ENCODE peak calls at places on chromosomes 13 and 19, in four cellular contexts. K is GM20000, U is AG04450, P is cardiac fibroblast. X is an unnamed sample.

GRCh38 chr19:45161715-45162463 is 1.1 kb upstream of the NKPD1 start:
- DNase-seq in U (no peak), K (no peak), P (peak; percentile 56), X (peak; percentile 82)

GRCh38 chr13:111202149-111202548 is 87.0 kb downstream of the ARHGEF7 start:
- DNase-seq in U (no peak), P (peak; percentile 36), K (no peak), X (no peak)

GRCh38 chr13:67137044-67137735 is 92.9 kb downstream of the PCDH9 start:
- DNase-seq in U (no peak), K (no peak), P (peak; percentile 45), X (no peak)

GRCh38 chr19:53977991-53978731 is 13.3 kb upstream of the CACNG6 start:
- DNase-seq in U (peak; percentile 92), K (no peak), P (peak; percentile 97), X (peak; percentile 96)

GRCh38 chr13:73039201-73040108 is 19.4 kb upstream of the KLF5 start:
- DNase-seq in K (no peak), P (no peak), U (no peak), X (no peak)

GRCh38 chr13:32211788-32212187 is 103.4 kb downstream of the ZAR1L start:
- DNase-seq in U (peak; percentile 92), K (no peak), P (peak; percentile 81), X (no peak)

GRCh38 chr13:59261928-59262488 is 901.7 kb downstream of the DIAPH3 start:
- DNase-seq in U (no peak), P (peak; percentile 44), K (no peak), X (no peak)

GRCh38 chr13:30204564-30204963 is 102.8 kb downstream of the KATNAL1 start:
- DNase-seq in P (no peak), K (peak; percentile 45), U (no peak), X (no peak)

GRCh38 chr19:39805120-39805519 is 26.5 kb downstream of the LEUTX start:
- DNase-seq in P (no peak), K (no peak), U (no peak), X (no peak)

GRCh38 chr13:110062077-110062776 is 244.7 kb downstream of the COL4A1 start:
- DNase-seq in U (no peak), P (no peak), K (no peak), X (no peak)

GRCh38 chr19:8079988-8080387 is 27.4 kb downstream of the CCL25 start:
- DNase-seq in U (no peak), K (no peak), P (no peak), X (no peak)

GRCh38 chr13:71806885-71807284 is 60.1 kb downstream of the DACH1 start:
- DNase-seq in U (no peak), K (no peak), P (no peak), X (no peak)

GRCh38 chr13:30796833-30797601 is 61.7 kb downstream of the ALOX5AP start:
- DNase-seq in P (peak; percentile 18), K (peak; percentile 60), U (no peak), X (no peak)

GRCh38 chr13:40613192-40613818 is 53.1 kb downstream of the FOXO1 start:
- DNase-seq in K (peak; percentile 54), U (no peak), P (no peak), X (no peak)

GRCh38 chr19:52248256-52248655 is 21.1 kb upstream of the ZNF766 start:
- DNase-seq in U (no peak), P (peak; percentile 42), K (no peak), X (peak; percentile 56)

GRCh38 chr13:110264685-110265275 is 42.2 kb downstream of the COL4A1 start:
- DNase-seq in P (no peak), K (no peak), U (no peak), X (no peak)

GRCh38 chr13:98187155-98187726 is 10.2 kb upstream of the RNF113B start:
- DNase-seq in U (no peak), P (no peak), K (no peak), X (no peak)

GRCh38 chr13:29508130-29508873 is 87.2 kb downstream of the SLC7A1 start:
- DNase-seq in P (peak; percentile 88), U (peak; percentile 47), K (peak; percentile 88), X (peak; percentile 93)

GRCh38 chr19:17294051-17294891 is 9.0 kb downstream of the ABHD8 start:
- DNase-seq in U (no peak), K (peak; percentile 78), P (no peak), X (peak; percentile 67)

GRCh38 chr13:33281951-33282595 is 3.5 kb downstream of the STARD13 start:
- DNase-seq in K (no peak), U (no peak), P (no peak), X (no peak)

GRCh38 chr13:60627071-60627686 is 230.2 kb downstream of the TDRD3 start:
- DNase-seq in U (no peak), K (peak; percentile 22), P (peak; percentile 29), X (peak; percentile 73)

GRCh38 chr19:4061683-4062575 is 4.8 kb downstream of the ZBTB7A start:
- DNase-seq in K (no peak), P (no peak), U (no peak), X (no peak)

GRCh38 chr19:4064551-4065260 is 2.0 kb downstream of the ZBTB7A start:
- DNase-seq in U (no peak), K (peak; percentile 69), P (peak; percentile 43), X (peak; percentile 60)

GRCh38 chr19:4062576-4063368 is 3.9 kb downstream of the ZBTB7A start:
- DNase-seq in K (no peak), P (no peak), U (no peak), X (no peak)

GRCh38 chr19:4064073-4064550 is 2.6 kb downstream of the ZBTB7A start:
- DNase-seq in K (no peak), P (peak; percentile 39), U (no peak), X (no peak)

DNA sequence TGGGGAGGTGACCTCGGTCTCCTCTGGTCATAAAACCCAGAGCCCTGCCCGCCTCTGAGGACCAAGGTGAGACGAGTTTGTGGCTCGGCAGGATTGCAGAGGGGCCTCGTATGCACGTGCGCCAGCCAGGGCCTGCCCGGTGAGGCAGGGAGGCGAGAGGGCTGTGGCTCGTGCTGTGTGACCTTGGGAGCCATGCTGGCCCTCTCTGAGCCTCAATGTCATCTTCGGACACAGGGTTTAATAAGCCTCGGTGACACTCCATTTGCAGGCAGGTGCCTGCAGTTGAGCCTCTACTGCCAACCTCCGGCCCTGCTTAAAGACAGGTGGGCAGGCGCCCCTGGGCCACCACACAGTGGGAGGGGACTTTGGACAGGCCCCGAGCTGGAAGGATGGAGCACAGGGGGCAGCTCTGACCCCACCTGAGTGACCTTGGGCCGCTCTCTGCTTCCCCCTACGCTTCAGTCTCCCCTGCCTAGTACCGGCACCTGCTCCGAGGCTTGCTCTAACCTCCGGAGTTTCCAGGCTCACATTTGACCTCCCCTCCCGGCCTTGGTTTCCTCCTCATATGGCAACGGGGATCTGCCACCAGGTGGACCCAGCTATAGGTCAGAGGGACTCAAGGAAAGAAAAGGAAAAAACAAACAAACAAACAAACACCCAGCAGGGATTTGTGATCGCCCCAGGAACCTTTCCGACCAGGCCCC is 3.2 kb downstream of the ZBTB7A start:
- DNase-seq in U (no peak), P (no peak), K (no peak), X (no peak)
- TF ChIP-seq CTCF in U (peak; percentile 15), P (peak; percentile 17), K (no peak), X (no peak)

GRCh38 chr19:48010932-48011758 is 16.7 kb downstream of the ELSPBP1 start:
- DNase-seq in P (no peak), K (no peak), U (no peak), X (no peak)

GRCh38 chr19:48000846-48001245 is 6.4 kb downstream of the ELSPBP1 start:
- DNase-seq in P (no peak), K (no peak), U (no peak), X (no peak)

GRCh38 chr19:48004236-48004635 is 9.8 kb downstream of the ELSPBP1 start:
- DNase-seq in U (no peak), K (no peak), P (no peak), X (no peak)

DNA sequence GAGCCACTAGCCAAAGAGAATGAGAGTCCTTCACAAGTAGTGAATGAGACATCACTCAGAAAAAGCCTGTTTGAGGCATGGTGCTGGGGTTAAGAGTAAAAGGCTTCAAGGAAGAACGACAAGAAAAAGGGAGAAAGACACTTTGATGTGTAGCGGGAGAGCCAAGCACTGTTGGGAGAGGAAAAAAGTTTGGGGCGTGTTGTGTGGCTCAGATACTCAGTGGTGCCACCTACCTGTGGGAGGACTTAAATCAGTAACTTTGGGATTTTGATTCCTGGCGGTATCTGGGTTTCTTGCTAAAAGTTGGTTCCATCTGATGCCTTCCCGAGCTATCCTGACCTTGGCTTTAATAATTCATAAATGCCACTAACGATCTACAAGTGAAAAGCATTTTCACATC is 12.3 kb downstream of the ELSPBP1 start:
- DNase-seq in P (no peak), U (no peak), K (no peak), X (no peak)
- TF ChIP-seq CTCF in P (peak; percentile 8), U (no peak), K (no peak), X (no peak)

DNA sequence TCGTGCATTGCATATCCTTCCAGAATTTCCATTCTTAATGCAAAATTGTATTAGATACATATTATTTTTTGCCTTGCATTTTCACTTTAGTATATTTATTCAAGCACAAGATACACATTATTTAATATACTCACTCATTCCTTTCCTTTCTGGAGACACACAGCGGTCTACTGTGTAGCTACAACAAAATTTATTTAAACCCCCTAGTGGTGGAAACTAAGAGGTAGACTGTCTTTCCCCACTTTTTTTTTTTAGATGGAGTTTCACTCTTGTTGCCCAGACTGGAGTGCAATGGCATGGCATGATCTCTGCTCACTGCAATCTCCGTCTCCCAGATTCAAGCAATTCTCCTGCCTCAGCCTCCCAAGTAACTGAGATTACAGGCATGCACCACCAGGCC is 2040.3 kb upstream of the PCDH20 start:
- DNase-seq in U (no peak), P (no peak), K (no peak), X (no peak)
- TF ChIP-seq CTCF in U (peak; percentile 19), P (peak; percentile 14), K (no peak), X (peak; percentile 60)

DNA sequence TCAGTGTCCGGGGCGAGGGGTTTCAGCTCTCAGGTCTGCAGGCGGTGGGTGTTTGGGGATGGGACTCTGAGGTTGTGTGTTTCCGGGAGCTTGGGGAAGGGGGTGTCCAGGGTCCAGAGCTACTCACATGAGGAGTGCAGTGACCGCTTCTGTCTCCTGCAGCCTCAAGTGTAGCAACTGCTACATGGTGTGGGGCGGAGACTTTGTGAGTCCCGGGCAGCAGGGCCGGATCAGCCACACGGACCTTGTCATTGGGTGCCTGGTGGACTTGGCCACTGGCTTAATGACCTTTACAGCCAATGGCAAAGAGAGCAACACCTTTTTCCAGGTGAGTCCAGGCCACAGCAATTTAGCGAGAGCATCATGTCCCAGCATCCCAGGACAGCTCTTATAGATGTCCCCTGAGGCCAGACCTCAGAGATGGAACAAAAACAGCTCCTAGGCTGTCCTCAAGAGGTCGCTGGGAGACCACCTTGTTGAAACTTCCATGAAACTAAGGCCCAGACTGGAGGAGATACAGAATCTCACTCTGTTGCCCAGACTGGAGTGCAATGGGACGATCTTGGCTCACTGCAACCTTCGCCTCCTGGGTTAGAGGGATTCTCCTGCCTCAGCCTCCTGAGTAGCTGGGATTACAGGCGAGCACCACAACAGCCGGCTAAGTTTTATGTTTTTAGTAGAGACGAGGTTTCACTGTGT is 44.9 kb downstream of the RYR1 start:
- DNase-seq in K (no peak), U (no peak), P (no peak), X (no peak)
- TF ChIP-seq CTCF in K (no peak), U (peak; percentile 10), P (peak; percentile 10), X (no peak)

DNA sequence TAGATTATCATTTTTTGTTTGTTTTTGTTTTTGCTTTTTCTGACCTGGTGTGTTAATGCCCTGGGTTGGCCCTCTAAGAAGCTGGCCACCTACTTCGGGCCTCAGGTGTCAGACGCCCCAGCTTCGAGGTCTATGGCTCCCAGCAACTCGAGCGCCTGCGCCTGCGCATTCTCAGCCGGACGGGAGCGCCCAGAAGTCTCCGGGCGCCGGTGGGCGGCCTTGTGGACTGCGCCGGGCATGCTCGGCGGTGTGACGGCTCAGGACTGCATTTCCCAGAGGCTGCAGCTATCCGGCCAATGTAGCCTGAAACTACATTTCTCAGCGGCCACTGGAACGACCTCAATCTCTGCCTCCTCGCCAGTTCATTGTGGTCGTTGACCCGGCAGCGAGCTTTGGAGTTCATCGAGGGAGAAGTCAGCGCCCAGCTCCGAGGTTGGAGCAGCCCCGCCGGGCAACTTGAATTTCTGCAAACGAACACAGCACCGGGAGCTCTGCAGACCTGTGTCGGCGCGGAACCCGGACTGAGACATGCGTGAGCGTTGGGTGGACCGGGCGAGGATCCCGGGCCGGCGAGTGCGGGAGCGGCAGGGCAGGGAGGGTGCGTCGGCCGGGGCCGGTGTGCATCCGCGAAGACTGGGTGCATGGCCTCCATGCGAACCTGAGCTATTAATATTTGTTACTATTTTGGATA is at the start of gene ZNF30:
- DNase-seq in K (peak; percentile 96), P (peak; percentile 96), U (peak; percentile 78), X (peak; percentile 95)
- TF ChIP-seq CTCF in K (no peak), P (no peak), U (no peak), X (no peak)

X was measured in glutamatergic neuron.